ENCODE peak calls at places on chromosome 21, in four cellular contexts. N, Z, Y and Q are unnamed samples.

GRCh38 chr21:27390384-27390783 is 423.5 kb upstream of the ADAMTS5 start:
- DNase-seq in N (no peak), Z (no peak), Y (no peak), Q (no peak)

GRCh38 chr21:41024341-41025056 is 143.5 kb upstream of the BACE2 start:
- DNase-seq in N (no peak), Y (no peak), Z (no peak), Q (no peak)

GRCh38 chr21:45877160-45877438 is 104.5 kb upstream of the COL6A1 start:
- DNase-seq in Y (no peak), Z (no peak), N (no peak), Q (no peak)

GRCh38 chr21:25191141-25191540 is 416.1 kb downstream of the MRPL39 start:
- DNase-seq in N (no peak), Y (no peak), Z (no peak), Q (no peak)

GRCh38 chr21:46079357-46080170 is 18.3 kb upstream of the COL6A2 start:
- DNase-seq in Z (no peak), N (peak), Y (no peak), Q (peak)

GRCh38 chr21:31201548-31201947 is 142.5 kb downstream of the TIAM1 start:
- DNase-seq in N (no peak), Y (peak), Z (no peak), Q (no peak)

GRCh38 chr21:41861987-41862386 is 17.2 kb downstream of the PRDM15 start:
- DNase-seq in N (no peak), Z (no peak), Y (no peak), Q (no peak)

GRCh38 chr21:43701936-43702784 is 16.8 kb upstream of the PDXK start:
- DNase-seq in N (no peak), Y (no peak), Z (no peak), Q (no peak)

GRCh38 chr21:46294647-46295176 is 8.6 kb downstream of the YBEY start:
- DNase-seq in N (no peak), Y (no peak), Z (no peak), Q (no peak)

GRCh38 chr21:41511858-41512257 is 3.9 kb upstream of the TMPRSS2 start:
- DNase-seq in Z (no peak), Y (no peak), N (no peak), Q (no peak)

GRCh38 chr21:39860600-39860999 is 6.6 kb upstream of the PCP4 start:
- DNase-seq in Z (no peak), N (no peak), Y (no peak), Q (no peak)

GRCh38 chr21:31414601-31415000 is 70.5 kb upstream of the TIAM1 start:
- DNase-seq in Z (no peak), N (no peak), Y (no peak), Q (no peak)